ENCODE peak calls at places on chromosomes 7 and 10, in four cellular contexts. N is A549, C is left cardiac atrium, G is upper lobe of right lung. S is an unnamed sample.

GRCh38 chr7:129351320-129351719 is 82.9 kb upstream of the STRIP2 start:
- ATAC-seq in N (no peak), C (no peak), G (no peak), S (no peak)

GRCh38 chr10:121687094-121687850 is 89.0 kb upstream of the FGFR2 start:
- ATAC-seq in N (peak), C (peak), G (no peak), S (no peak)

GRCh38 chr10:76868088-76868949 is 769.3 kb downstream of the KCNMA1 start:
- ATAC-seq in N (no peak), C (no peak), G (no peak), S (no peak)

GRCh38 chr7:1060315-1061080 is 16.2 kb downstream of the GPR146 start:
- ATAC-seq in N (no peak), C (peak), G (peak), S (peak)

GRCh38 chr10:60000747-60001146 is 94.4 kb upstream of the CCDC6 start:
- ATAC-seq in N (no peak), C (no peak), G (no peak), S (no peak)

GRCh38 chr7:151349507-151349853 is 7.9 kb downstream of the NUB1 start:
- ATAC-seq in N (no peak), C (no peak), G (peak), S (peak)

GRCh38 chr7:27141591-27142561 is 1.6 kb downstream of the HOXA5 start:
- ATAC-seq in N (peak), C (no peak), G (no peak), S (no peak)

GRCh38 chr7:30040938-30041337 is 12.7 kb downstream of the PLEKHA8 start:
- ATAC-seq in N (no peak), C (no peak), G (no peak), S (no peak)

GRCh38 chr10:47326306-47326926 is 4.2 kb downstream of the GDF2 start:
- ATAC-seq in N (no peak), C (peak), G (no peak), S (peak)

GRCh38 chr7:92790987-92791386 is 45.4 kb downstream of the CDK6 start:
- ATAC-seq in N (peak), C (peak), G (peak), S (no peak)

GRCh38 chr10:113897693-113898618 is 43.5 kb downstream of the NHLRC2 start:
- ATAC-seq in N (no peak), C (peak), G (no peak), S (peak)

GRCh38 chr7:141295367-141295895 is 221.6 kb downstream of the TMEM178B start:
- ATAC-seq in N (no peak), C (no peak), G (no peak), S (no peak)

GRCh38 chr7:66778201-66778600 is 37.7 kb downstream of the RABGEF1 start:
- ATAC-seq in N (no peak), C (no peak), G (peak), S (no peak)

GRCh38 chr10:26093229-26093628 is 123.3 kb upstream of the GAD2 start:
- ATAC-seq in N (no peak), C (no peak), G (no peak), S (no peak)

GRCh38 chr10:126841341-126841902 is 63.8 kb upstream of the DOCK1 start:
- ATAC-seq in N (no peak), C (no peak), G (no peak), S (no peak)

GRCh38 chr7:17774248-17774647 is 166.0 kb downstream of the SNX13 start:
- ATAC-seq in N (peak), C (peak), G (no peak), S (peak)

GRCh38 chr7:7932553-7932952 is 36.0 kb upstream of the GLCCI1 start:
- ATAC-seq in N (no peak), C (no peak), G (peak), S (no peak)

GRCh38 chr7:6154542-6155404 is 117.7 kb downstream of the CYTH3 start:
- ATAC-seq in N (no peak), C (no peak), G (peak), S (peak)

GRCh38 chr10:81564143-81564542 is 310.9 kb upstream of the NRG3 start:
- ATAC-seq in N (no peak), C (no peak), G (no peak), S (no peak)

GRCh38 chr7:139886206-139886605 is 57.1 kb downstream of the TBXAS1 start:
- ATAC-seq in N (no peak), C (no peak), G (peak), S (peak)

GRCh38 chr7:151416921-151417320 is 7.1 kb upstream of the WDR86 start:
- ATAC-seq in N (peak), C (peak), G (peak), S (no peak)

GRCh38 chr7:76051840-76052239 is 3.9 kb downstream of the MDH2 start:
- ATAC-seq in N (no peak), C (no peak), G (no peak), S (no peak)

GRCh38 chr10:116671274-116671926 is 50.6 kb downstream of the PNLIPRP2 start:
- ATAC-seq in N (no peak), C (no peak), G (no peak), S (no peak)

GRCh38 chr7:2523461-2523905 is 3.9 kb downstream of the LFNG start:
- ATAC-seq in N (peak), C (peak), G (peak), S (peak)

GRCh38 chr10:102644066-102644645 is at the start of gene TRIM8:
- ATAC-seq in N (peak), C (peak), G (peak), S (peak)

GRCh38 chr7:65975814-65976445 is 6.1 kb downstream of the GUSB start:
- ATAC-seq in N (no peak), C (no peak), G (no peak), S (no peak)

GRCh38 chr10:16195178-16195769 is 241.5 kb upstream of the PTER start:
- ATAC-seq in N (no peak), C (no peak), G (no peak), S (no peak)

GRCh38 chr10:124650820-124651401 is 93.3 kb downstream of the FAM53B start:
- ATAC-seq in N (no peak), C (no peak), G (no peak), S (no peak)

GRCh38 chr10:101881036-101881774 is 37.6 kb upstream of the KCNIP2 start:
- ATAC-seq in N (no peak), C (no peak), G (no peak), S (no peak)

GRCh38 chr7:50552921-50553320 is 12.3 kb downstream of the DDC start:
- ATAC-seq in N (peak), C (no peak), G (peak), S (no peak)

GRCh38 chr10:78972160-78972946 is 96.4 kb upstream of the ZMIZ1 start:
- ATAC-seq in N (peak), C (peak), G (peak), S (peak)

GRCh38 chr10:88172159-88172558 is 308.7 kb downstream of the PTEN start:
- ATAC-seq in N (no peak), C (no peak), G (no peak), S (no peak)

GRCh38 chr10:24897326-24897926 is 55.0 kb downstream of the PRTFDC1 start:
- ATAC-seq in N (no peak), C (no peak), G (no peak), S (no peak)

GRCh38 chr7:234712-235553 is 42.6 kb downstream of the FAM20C start:
- ATAC-seq in N (peak), C (peak), G (peak), S (peak)

GRCh38 chr7:154676422-154677073 is 326.4 kb downstream of the PAXIP1 start:
- ATAC-seq in N (no peak), C (no peak), G (peak), S (peak)

S was measured in esophagus mucosa.